ENCODE peak calls at places on chromosomes 16 and 17, in four cellular contexts. T, G, L and O are unnamed samples.

GRCh38 chr16:8528471-8528870 is 61.8 kb downstream of the TMEM114 start:
- DNase-seq in G (no peak), T (no peak), L (no peak), O (no peak)

GRCh38 chr16:30079480-30079879 is 3.7 kb downstream of the PPP4C start:
- DNase-seq in G (no peak), T (no peak), L (no peak), O (no peak)

GRCh38 chr17:57876866-57877237 is 27.0 kb upstream of the MRPS23 start:
- DNase-seq in G (no peak), T (no peak), L (no peak), O (no peak)

GRCh38 chr17:9120471-9120870 is 99.2 kb downstream of the NTN1 start:
- DNase-seq in G (no peak), T (no peak), L (no peak), O (no peak)

GRCh38 chr17:15966183-15966878 is 21.4 kb downstream of the ADORA2B start:
- DNase-seq in L (peak; percentile 80), T (no peak), G (no peak), O (peak; percentile 66)

GRCh38 chr17:43860077-43860725 is 13.2 kb downstream of the CD300LG start:
- DNase-seq in L (no peak), G (no peak), T (no peak), O (no peak)

GRCh38 chr16:9072806-9073341 is 18.6 kb upstream of the HAPSTR1 start:
- DNase-seq in L (no peak), G (no peak), T (no peak), O (no peak)

GRCh38 chr17:66923881-66924280 is 40.6 kb upstream of the CACNG4 start:
- DNase-seq in L (peak; percentile 27), T (no peak), G (no peak), O (no peak)

GRCh38 chr17:45940826-45941225 is 46.5 kb downstream of the MAPT start:
- DNase-seq in L (no peak), G (no peak), T (no peak), O (no peak)

GRCh38 chr16:50021509-50021908 is 3.5 kb upstream of the CNEP1R1 start:
- DNase-seq in L (peak; percentile 39), G (no peak), T (no peak), O (no peak)

GRCh38 chr17:49359990-49360795 is 1.9 kb downstream of the ZNF652 start:
- DNase-seq in G (peak; percentile 35), T (no peak), L (no peak), O (no peak)

GRCh38 chr16:87581867-87582220 is 20.5 kb upstream of the JPH3 start:
- DNase-seq in G (no peak), T (peak; percentile 94), L (no peak), O (peak; percentile 56)

GRCh38 chr17:42428141-42428944 is 5.3 kb upstream of the CAVIN1 start:
- DNase-seq in L (peak; percentile 83), G (peak; percentile 53), T (no peak), O (peak; percentile 69)

GRCh38 chr16:71368958-71369357 is 10.4 kb downstream of the CALB2 start:
- DNase-seq in G (no peak), L (no peak), T (no peak), O (no peak)

GRCh38 chr17:7042507-7043194 is 1.2 kb downstream of the SLC16A11 start:
- DNase-seq in G (peak; percentile 50), T (no peak), L (peak; percentile 32), O (no peak)

GRCh38 chr16:57372372-57373116 is at the start of gene CX3CL1:
- DNase-seq in T (no peak), G (no peak), L (peak; percentile 61), O (peak; percentile 87)

GRCh38 chr16:626787-627457 is 3.9 kb upstream of the WFIKKN1 start:
- DNase-seq in G (no peak), T (no peak), L (peak; percentile 76), O (no peak)

DNA sequence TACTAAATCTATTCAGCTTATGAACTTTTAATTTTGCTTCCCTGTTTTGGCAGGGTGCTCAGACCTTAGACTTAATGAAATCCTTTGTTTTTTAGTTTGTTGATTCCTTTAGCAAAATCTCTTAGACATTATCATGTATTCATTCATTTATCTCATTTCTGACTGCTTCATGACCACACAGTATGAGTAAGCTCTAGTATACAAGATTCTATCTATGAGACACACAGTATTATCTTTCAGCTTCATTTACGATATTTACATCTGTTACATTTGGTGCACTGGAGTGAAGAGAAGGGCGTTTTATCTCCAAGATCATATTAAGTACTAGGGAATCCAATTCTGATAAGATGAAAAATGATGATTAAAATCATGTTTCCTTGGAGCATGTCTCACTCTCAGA is 448.1 kb upstream of the CA10 start:
- DNase-seq in T (no peak), G (no peak), L (no peak), O (no peak)
- H3K9me3 ChIP-seq in T (no peaks in the 10 kb centered on the region), G (no peaks in the 10 kb centered on the region), L (peaks cover 7% of the 10 kb centered on the region), O (no peaks in the 10 kb centered on the region)

GRCh38 chr17:74970395-74970794 is 2.2 kb downstream of the HID1 start:
- DNase-seq in T (no peak), L (no peak), G (no peak), O (no peak)
- H3K27ac ChIP-seq in T (peak overlapping the region; percentile 43), L (no peak overlapping the region), G (no peak overlapping the region), O (peak overlapping the region; percentile 97)

GRCh38 chr16:35146031-35146710 is 1686.8 kb downstream of the TP53TG3F start:
- DNase-seq in T (peak; percentile 79), G (no peak), L (no peak), O (no peak)

GRCh38 chr16:35146723-35147458 is 1687.5 kb downstream of the TP53TG3F start:
- DNase-seq in G (no peak), T (peak; percentile 87), L (no peak), O (no peak)

GRCh38 chr16:35148748-35149147 is 1689.3 kb downstream of the TP53TG3F start:
- DNase-seq in L (no peak), T (no peak), G (no peak), O (no peak)

GRCh38 chr16:35149550-35149949 is 1690.1 kb downstream of the TP53TG3F start:
- DNase-seq in T (peak; percentile 83), L (no peak), G (no peak), O (no peak)

GRCh38 chr16:35147556-35148504 is 1688.4 kb downstream of the TP53TG3F start:
- DNase-seq in L (no peak), T (peak; percentile 83), G (no peak), O (no peak)
- H3K9me3 ChIP-seq in L (peaks cover 57% of the 10 kb centered on the region), T (peaks cover 21% of the 10 kb centered on the region), G (no peaks in the 10 kb centered on the region), O (no peaks in the 10 kb centered on the region)

GRCh38 chr16:68425498-68426354 is 22.6 kb downstream of the SMPD3 start:
- DNase-seq in T (no peak), G (no peak), L (no peak), O (no peak)
- H3K27ac ChIP-seq in T (no peak overlapping the region), G (no peak overlapping the region), L (no peak overlapping the region), O (no peak overlapping the region)